ENCODE peak calls at places on chromosome 7, in nine cellular contexts. B, X, P, F, O, I, L, E and Z are unnamed samples.

GRCh38 chr7:83469076-83469475 is 179.9 kb downstream of the SEMA3E start:
- DNase-seq in B (no peak), X (no peak), P (no peak), F (no peak), O (no peak), I (peak), L (peak), E (peak), Z (no peak)

GRCh38 chr7:112162161-112163020 is 43.8 kb downstream of the DOCK4 start:
- DNase-seq in B (no peak), X (peak), P (peak), F (peak), O (no peak), I (peak), L (peak), E (peak), Z (peak)

GRCh38 chr7:98553666-98554065 is 63.4 kb upstream of the NPTX2 start:
- DNase-seq in B (no peak), X (no peak), P (no peak), F (no peak), O (no peak), I (no peak), L (no peak), E (no peak), Z (no peak)

GRCh38 chr7:40673285-40673684 is 538.5 kb downstream of the SUGCT start:
- DNase-seq in B (no peak), X (no peak), P (no peak), F (no peak), O (no peak), I (peak), L (peak), E (peak), Z (no peak)

GRCh38 chr7:129845972-129846327 is 106.8 kb downstream of the UBE2H start:
- DNase-seq in B (no peak), X (no peak), P (no peak), F (no peak), O (no peak), I (peak), L (peak), E (peak), Z (no peak)

GRCh38 chr7:44884553-44885393 is 557 bp downstream of the PURB start:
- DNase-seq in B (peak), X (no peak), P (peak), F (peak), O (peak), I (peak), L (peak), E (peak), Z (peak)

GRCh38 chr7:148883233-148884048 is 650 bp downstream of the EZH2 start:
- DNase-seq in B (peak), X (no peak), P (peak), F (peak), O (no peak), I (no peak), L (no peak), E (peak), Z (peak)

GRCh38 chr7:117971581-117972244 is 98.5 kb upstream of the CTTNBP2 start:
- DNase-seq in B (no peak), X (no peak), P (no peak), F (no peak), O (no peak), I (no peak), L (no peak), E (no peak), Z (no peak)

GRCh38 chr7:90973146-90973545 is 291.1 kb upstream of the FZD1 start:
- DNase-seq in B (no peak), X (no peak), P (no peak), F (no peak), O (no peak), I (peak), L (peak), E (peak), Z (no peak)

GRCh38 chr7:2616973-2617709 is 14.6 kb upstream of the TTYH3 start:
- DNase-seq in B (no peak), X (no peak), P (no peak), F (no peak), O (no peak), I (no peak), L (no peak), E (no peak), Z (peak)

GRCh38 chr7:94380264-94380663 is 14.4 kb upstream of the COL1A2 start:
- DNase-seq in B (no peak), X (no peak), P (no peak), F (no peak), O (no peak), I (no peak), L (no peak), E (no peak), Z (no peak)

GRCh38 chr7:44162785-44163395 is 21.8 kb upstream of the MYL7 start:
- DNase-seq in B (peak), X (no peak), P (no peak), F (no peak), O (no peak), I (no peak), L (no peak), E (peak), Z (no peak)

GRCh38 chr7:33108591-33108930 is 643 bp downstream of the RP9 start:
- DNase-seq in B (peak), X (no peak), P (peak), F (no peak), O (no peak), I (no peak), L (no peak), E (peak), Z (peak)